ENCODE peak calls at places on chromosomes 3 and 15, in ten cellular contexts. G is adrenal gland; A is CD8-positive, alpha-beta T cell; N is AG04450; Q is bronchial epithelial cell; K is transverse colon; T is ovary; C is heart left ventricle; Z is endodermal cell; R is WERI-Rb-1. X is an unnamed sample.

GRCh38 chr3:187958432-187959003 is 195.4 kb upstream of the LPP start:
- DNase-seq in N (no peak), A (peak; percentile 40), T (no peak), C (no peak), R (no peak), Q (no peak), G (no peak), Z (no peak), K (peak; percentile 33), X (no peak)

GRCh38 chr3:158770254-158771017 is 31.4 kb upstream of the MFSD1 start:
- DNase-seq in Z (no peak), A (no peak), N (peak; percentile 72), G (no peak), T (no peak), K (no peak), R (no peak), Q (peak; percentile 68), C (no peak), X (peak; percentile 84)

GRCh38 chr3:129539201-129539600 is 3.8 kb upstream of the H1-8 start:
- DNase-seq in C (no peak), Z (no peak), A (no peak), G (no peak), N (no peak), Q (no peak), K (no peak), T (no peak), R (no peak), X (no peak)

GRCh38 chr3:183517656-183518055 is 37.9 kb downstream of the KLHL6 start:
- DNase-seq in A (no peak), Z (no peak), G (no peak), K (no peak), T (no peak), C (no peak), N (no peak), R (no peak), Q (no peak), X (no peak)

GRCh38 chr3:46662771-46663551 is 30.5 kb downstream of the ALS2CL start:
- DNase-seq in K (peak; percentile 18), Q (no peak), A (no peak), G (peak; percentile 51), Z (peak; percentile 48), T (no peak), R (no peak), C (no peak), N (no peak), X (peak; percentile 53)

GRCh38 chr3:39446444-39446843 is 21.0 kb upstream of the MOBP start:
- DNase-seq in G (no peak), A (no peak), R (no peak), Z (no peak), C (no peak), Q (no peak), K (no peak), N (no peak), T (no peak), X (no peak)

GRCh38 chr15:97679289-97679688 is 281.2 kb upstream of the ARRDC4 start:
- DNase-seq in K (no peak), T (no peak), A (no peak), C (no peak), R (no peak), G (no peak), N (no peak), Z (no peak), Q (no peak), X (no peak)

GRCh38 chr3:119352235-119352634 is 58.1 kb downstream of the ARHGAP31 start:
- DNase-seq in R (no peak), Q (peak; percentile 41), A (peak; percentile 19), C (no peak), Z (no peak), N (no peak), T (no peak), G (no peak), K (no peak), X (no peak)

GRCh38 chr3:149563114-149563513 is 88.6 kb downstream of the TM4SF4 start:
- DNase-seq in N (no peak), T (no peak), G (no peak), Q (no peak), R (no peak), Z (no peak), K (no peak), C (no peak), A (no peak), X (no peak)

GRCh38 chr3:107689355-107689754 is 166.6 kb downstream of the BBX start:
- DNase-seq in N (no peak), K (no peak), Q (peak; percentile 88), R (no peak), Z (no peak), C (no peak), G (no peak), T (no peak), A (no peak), X (peak; percentile 41)

GRCh38 chr3:41893977-41894376 is 67.9 kb downstream of the ULK4 start:
- DNase-seq in Q (peak; percentile 62), G (peak; percentile 41), N (no peak), C (no peak), K (no peak), Z (no peak), R (peak; percentile 16), T (no peak), A (no peak), X (peak; percentile 73)

GRCh38 chr15:63476229-63476632 is 28.2 kb upstream of the USP3 start:
- DNase-seq in Z (no peak), Q (peak; percentile 98), K (no peak), A (no peak), N (peak; percentile 95), T (no peak), G (peak; percentile 73), R (no peak), C (no peak), X (peak; percentile 93)

DNA sequence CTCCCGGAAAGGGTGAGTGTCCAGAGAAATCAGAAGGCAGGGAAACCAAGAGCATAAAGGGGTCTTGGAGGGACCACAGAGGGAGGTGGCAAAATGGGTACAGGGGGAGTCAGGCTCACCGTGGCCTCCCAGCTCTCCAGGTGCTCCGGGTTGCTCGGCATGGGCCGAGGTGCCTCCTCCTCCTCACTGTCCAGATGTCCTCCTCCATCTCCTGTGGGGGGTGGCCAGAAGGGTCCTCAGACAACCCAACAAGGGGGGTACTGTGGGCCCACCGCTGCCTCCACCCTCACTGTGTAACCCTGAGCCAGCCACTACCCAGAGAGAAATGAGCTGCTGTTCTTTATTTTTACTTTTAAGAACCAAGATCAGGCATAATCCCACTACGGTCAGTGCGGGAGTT is 30.4 kb upstream of the OR4F6 start:
- DNase-seq in Z (no peak), T (no peak), R (no peak), N (no peak), C (no peak), G (no peak), Q (no peak), A (no peak), K (no peak), X (no peak)
- TF ChIP-seq CTCF in Z (no peak), T (no peak), R (no peak), N (no peak), C (no peak), G (no peak), Q (no peak), A (no peak), K (no peak), X (no peak)

GRCh38 chr3:177481329-177481728 is 284.0 kb upstream of the TBL1XR1 start:
- DNase-seq in A (no peak), N (no peak), G (no peak), Z (no peak), K (no peak), C (no peak), T (no peak), R (no peak), Q (no peak), X (no peak)
- H3K4me3 ChIP-seq in A (no peak overlapping the region), N (no peak overlapping the region), G (no peak overlapping the region), Z (no peak overlapping the region), K (no peak overlapping the region), C (no peak overlapping the region), T (no peak overlapping the region), R (no peak overlapping the region), Q (no peak overlapping the region), X (no peak overlapping the region)

DNA sequence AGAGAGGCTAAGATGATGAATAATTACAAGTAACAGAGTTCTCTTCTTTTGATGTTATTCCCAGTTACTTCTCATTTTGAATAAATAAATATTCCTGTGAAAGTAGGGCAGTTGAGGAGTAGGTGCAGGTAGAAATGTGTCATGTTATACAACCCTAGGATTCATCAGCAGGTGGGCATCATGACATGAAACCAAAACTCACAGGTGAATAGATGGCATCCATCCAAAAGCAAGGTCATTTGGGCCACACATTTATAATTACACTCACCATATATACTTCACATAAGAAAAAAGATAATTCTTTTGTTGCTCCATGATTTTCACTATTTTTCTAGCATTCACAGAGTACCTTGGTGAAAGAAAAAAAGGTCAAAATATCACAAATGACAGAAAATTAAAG is 273.6 kb downstream of the ZBBX start:
- DNase-seq in Q (no peak), K (no peak), N (no peak), A (no peak), C (no peak), T (no peak), R (no peak), Z (no peak), G (no peak), X (no peak)
- TF ChIP-seq CTCF in Q (no peak), K (no peak), N (no peak), A (no peak), C (no peak), T (no peak), R (no peak), Z (no peak), G (no peak), X (no peak)

GRCh38 chr3:17133637-17134545 is 249.1 kb downstream of the PLCL2 start:
- DNase-seq in G (peak; percentile 17), Q (no peak), C (no peak), T (no peak), A (no peak), R (no peak), Z (peak; percentile 13), K (no peak), N (no peak), X (no peak)
- H3K4me3 ChIP-seq in G (no peak overlapping the region), Q (no peak overlapping the region), C (no peak overlapping the region), T (no peak overlapping the region), A (no peak overlapping the region), R (no peak overlapping the region), Z (no peak overlapping the region), K (no peak overlapping the region), N (no peak overlapping the region), X (no peak overlapping the region)

GRCh38 chr3:142904639-142905441 is 16.0 kb upstream of the PCOLCE2 start:
- DNase-seq in N (no peak), G (no peak), Q (peak; percentile 59), C (no peak), R (peak; percentile 12), K (peak; percentile 55), A (no peak), Z (peak; percentile 68), T (no peak), X (peak; percentile 15)
- TF ChIP-seq CTCF in N (no peak), G (no peak), Q (peak; percentile 11), C (peak; percentile 11), R (peak; percentile 52), K (no peak), A (no peak), Z (peak; percentile 69), T (no peak), X (no peak)

X was measured in fibroblast of villous mesenchyme.